ENCODE peak calls at places on chromosome 2, in five cellular contexts. A is ELR, U is iris pigment epithelial cell, J is brain microvascular endothelial cell, G is NCI-H774. P is an unnamed sample.

GRCh38 chr2:138504546-138505239 is 3.1 kb downstream of the SPOPL start:
- DNase-seq in A (no peak), G (no peak), U (no peak), J (no peak), P (peak; percentile 35)

GRCh38 chr2:61222567-61222966 is 60.6 kb downstream of the C2orf74 start:
- DNase-seq in G (no peak), U (no peak), A (no peak), J (no peak), P (no peak)

GRCh38 chr2:232511336-232511863 is 8.8 kb upstream of the PRSS56 start:
- DNase-seq in J (no peak), G (no peak), U (no peak), A (no peak), P (no peak)

GRCh38 chr2:99462084-99462483 is 27.7 kb downstream of the REV1 start:
- DNase-seq in U (no peak), A (no peak), J (no peak), G (no peak), P (no peak)

GRCh38 chr2:28293416-28293815 is 99.2 kb upstream of the FOSL2 start:
- DNase-seq in J (no peak), G (no peak), A (no peak), U (peak; percentile 48), P (peak; percentile 89)

GRCh38 chr2:147551331-147551730 is 293.5 kb upstream of the ACVR2A start:
- DNase-seq in G (no peak), U (no peak), J (no peak), A (no peak), P (no peak)

GRCh38 chr2:199460101-199460671 is 2.4 kb upstream of the SATB2 start:
- DNase-seq in A (peak; percentile 70), J (no peak), U (peak; percentile 30), G (no peak), P (peak; percentile 38)

GRCh38 chr2:129797489-129798300 is 181.8 kb upstream of the RAB6C start:
- DNase-seq in U (no peak), J (no peak), G (no peak), A (no peak), P (no peak)

GRCh38 chr2:152497481-152498052 is 162.6 kb downstream of the FMNL2 start:
- DNase-seq in J (peak; percentile 81), U (peak; percentile 94), A (peak; percentile 32), G (no peak), P (peak; percentile 67)

GRCh38 chr2:8821276-8822217 is 15.9 kb downstream of the KIDINS220 start:
- DNase-seq in J (no peak), G (no peak), A (no peak), U (peak; percentile 88), P (peak; percentile 71)

GRCh38 chr2:240129731-240130392 is 6.2 kb downstream of the COPS9 start:
- DNase-seq in G (no peak), A (no peak), J (no peak), U (no peak), P (no peak)

GRCh38 chr2:196515608-196516007 is 123.9 kb upstream of the CCDC150 start:
- DNase-seq in A (no peak), G (no peak), J (no peak), U (no peak), P (peak; percentile 53)

GRCh38 chr2:159029936-159030335 is 61.5 kb downstream of the TANC1 start:
- DNase-seq in U (no peak), A (no peak), J (no peak), G (peak; percentile 16), P (no peak)

GRCh38 chr2:46495347-46496030 is 16.1 kb downstream of the TMEM247 start:
- DNase-seq in G (no peak), A (peak; percentile 60), U (peak; percentile 28), J (peak; percentile 18), P (peak; percentile 59)

GRCh38 chr2:43027103-43027482 is 199.3 kb downstream of the ZFP36L2 start:
- DNase-seq in J (no peak), G (no peak), A (no peak), U (no peak), P (no peak)

P was measured in epithelial cell of esophagus.